ENCODE peak calls at places on chromosomes 6 and 20, in six cellular contexts. Y, S, T, X, L and E are unnamed samples.

GRCh38 chr6:159959165-159959975 is 9.5 kb upstream of the IGF2R start:
- DNase-seq in Y (no peak), T (no peak), L (no peak), X (no peak), S (no peak), E (no peak)

GRCh38 chr20:2656471-2657117 is 4.2 kb downstream of the NOP56 start:
- DNase-seq in T (no peak), X (no peak), Y (no peak), S (no peak), L (no peak), E (no peak)

GRCh38 chr20:44973053-44973452 is 6.7 kb downstream of the STK4 start:
- DNase-seq in T (no peak), Y (no peak), L (no peak), X (no peak), S (no peak), E (no peak)

GRCh38 chr6:6713660-6714446 is 125.3 kb downstream of the LY86 start:
- DNase-seq in X (peak; percentile 52), T (no peak), L (peak; percentile 85), Y (no peak), S (no peak), E (no peak)

GRCh38 chr20:45611054-45611453 is 18.5 kb upstream of the WFDC10A start:
- DNase-seq in T (peak; percentile 9), L (peak; percentile 94), X (peak; percentile 75), Y (no peak), S (peak; percentile 41), E (no peak)

GRCh38 chr6:89411019-89411268 is 1.1 kb downstream of the RRAGD start:
- DNase-seq in L (no peak), Y (peak; percentile 8), S (no peak), T (no peak), X (no peak), E (no peak)

GRCh38 chr20:59177266-59178250 is 13.9 kb downstream of the ZNF831 start:
- DNase-seq in T (peak; percentile 82), L (no peak), S (peak; percentile 51), X (no peak), Y (no peak), E (no peak)

GRCh38 chr6:56772737-56773184 is 130.1 kb upstream of the DST start:
- DNase-seq in L (peak; percentile 88), T (no peak), S (no peak), Y (peak; percentile 72), X (peak; percentile 93), E (no peak)

GRCh38 chr6:54053893-54054391 is 57.3 kb upstream of the MLIP start:
- DNase-seq in T (no peak), Y (peak; percentile 68), L (peak; percentile 70), S (no peak), X (peak; percentile 90), E (no peak)

GRCh38 chr6:157570104-157570503 is 189.1 kb downstream of the ZDHHC14 start:
- DNase-seq in Y (no peak), L (no peak), X (no peak), S (no peak), T (peak; percentile 66), E (no peak)

GRCh38 chr6:151539506-151540268 is 45.9 kb downstream of the CCDC170 start:
- DNase-seq in T (no peak), Y (no peak), S (no peak), L (no peak), X (no peak), E (no peak)

GRCh38 chr6:45691426-45691825 is 313.7 kb upstream of the SUPT3H start:
- DNase-seq in Y (no peak), L (peak; percentile 31), T (no peak), X (no peak), S (no peak), E (no peak)

GRCh38 chr6:23265270-23265669 is 695.9 kb downstream of the HDGFL1 start:
- DNase-seq in Y (no peak), X (no peak), S (no peak), L (no peak), T (no peak), E (no peak)

GRCh38 chr6:52201493-52201892 is 15.3 kb downstream of the IL17A start:
- DNase-seq in T (no peak), S (no peak), Y (no peak), X (no peak), L (no peak), E (no peak)

GRCh38 chr6:108113557-108114519 is 39.3 kb upstream of the OSTM1 start:
- DNase-seq in L (peak; percentile 58), S (peak; percentile 28), T (peak; percentile 32), Y (peak; percentile 56), X (peak; percentile 48), E (no peak)

GRCh38 chr6:157954150-157955117 is 27.2 kb upstream of the SYNJ2 start:
- DNase-seq in X (peak; percentile 26), Y (peak; percentile 32), S (no peak), L (peak; percentile 29), T (no peak), E (no peak)

GRCh38 chr6:44580901-44581300 is 193.4 kb downstream of the CDC5L start:
- DNase-seq in L (peak; percentile 22), Y (no peak), T (no peak), X (peak; percentile 74), S (no peak), E (no peak)

GRCh38 chr6:83597511-83597910 is 85.2 kb downstream of the PRSS35 start:
- DNase-seq in Y (no peak), T (no peak), X (no peak), S (no peak), L (no peak), E (no peak)

GRCh38 chr20:56409521-56409920 is 2.5 kb upstream of the CASS4 start:
- DNase-seq in L (peak; percentile 76), T (no peak), S (no peak), X (peak; percentile 94), Y (no peak), E (no peak)

GRCh38 chr20:44979090-44979621 is 12.8 kb downstream of the STK4 start:
- DNase-seq in X (peak; percentile 61), S (peak; percentile 65), Y (no peak), L (no peak), T (peak; percentile 92), E (no peak)

GRCh38 chr20:38190936-38191371 is 25.9 kb upstream of the TGM2 start:
- DNase-seq in T (no peak), X (no peak), Y (no peak), S (no peak), L (no peak), E (no peak)

GRCh38 chr6:18207438-18207837 is 52.2 kb downstream of the KDM1B start:
- DNase-seq in T (no peak), Y (no peak), X (no peak), L (no peak), S (no peak), E (no peak)

GRCh38 chr20:51563597-51564332 is 21.2 kb upstream of the NFATC2 start:
- DNase-seq in Y (peak; percentile 60), X (peak; percentile 86), S (no peak), L (peak; percentile 80), T (no peak), E (peak; percentile 1)

GRCh38 chr20:24102290-24102689 is 113.7 kb upstream of the GGTLC1 start:
- DNase-seq in S (no peak), T (peak; percentile 50), Y (no peak), X (no peak), L (peak; percentile 3), E (no peak)